ENCODE peak calls at places on chromosomes 5 and 9, in seven cellular contexts. One of them, this sample, is unnamed.

GRCh38 chr5:106454651-106455415 is 1215.9 kb downstream of the EFNA5 start:
- DNase-seq in OCI-LY7: peak
- DNase-seq in activated B cell treated with CpG ODN at 0.5 μM for 24 hours: no peak
- DNase-seq in astrocyte of the cerebellum: peak
- DNase-seq in GM12865: peak
- DNase-seq in endothelial cell: peak
- DNase-seq in Calu3: peak
- DNase-seq in this sample: no peak

GRCh38 chr9:34374905-34375552 is 1.7 kb downstream of the MYORG start:
- DNase-seq in OCI-LY7: peak
- DNase-seq in activated B cell treated with CpG ODN at 0.5 μM for 24 hours: no peak
- DNase-seq in astrocyte of the cerebellum: no peak
- DNase-seq in GM12865: no peak
- DNase-seq in endothelial cell: no peak
- DNase-seq in Calu3: peak
- DNase-seq in this sample: no peak

GRCh38 chr5:111159845-111160244 is 64.3 kb upstream of the CAMK4 start:
- DNase-seq in OCI-LY7: no peak
- DNase-seq in activated B cell treated with CpG ODN at 0.5 μM for 24 hours: no peak
- DNase-seq in astrocyte of the cerebellum: no peak
- DNase-seq in GM12865: peak
- DNase-seq in endothelial cell: no peak
- DNase-seq in Calu3: no peak
- DNase-seq in this sample: no peak

GRCh38 chr9:85377751-85378289 is 363.9 kb downstream of the AGTPBP1 start:
- DNase-seq in OCI-LY7: no peak
- DNase-seq in activated B cell treated with CpG ODN at 0.5 μM for 24 hours: no peak
- DNase-seq in astrocyte of the cerebellum: peak
- DNase-seq in GM12865: peak
- DNase-seq in endothelial cell: no peak
- DNase-seq in Calu3: no peak
- DNase-seq in this sample: no peak

GRCh38 chr9:134301387-134302129 is 24.7 kb upstream of the RXRA start:
- DNase-seq in OCI-LY7: no peak
- DNase-seq in activated B cell treated with CpG ODN at 0.5 μM for 24 hours: no peak
- DNase-seq in astrocyte of the cerebellum: no peak
- DNase-seq in GM12865: peak
- DNase-seq in endothelial cell: no peak
- DNase-seq in Calu3: no peak
- DNase-seq in this sample: no peak

GRCh38 chr5:141758316-141758965 is 76.4 kb upstream of the ARAP3 start:
- DNase-seq in OCI-LY7: no peak
- DNase-seq in activated B cell treated with CpG ODN at 0.5 μM for 24 hours: no peak
- DNase-seq in astrocyte of the cerebellum: no peak
- DNase-seq in GM12865: no peak
- DNase-seq in endothelial cell: no peak
- DNase-seq in Calu3: peak
- DNase-seq in this sample: no peak

GRCh38 chr5:176507911-176508310 is 29.3 kb downstream of the RNF44 start:
- DNase-seq in OCI-LY7: no peak
- DNase-seq in activated B cell treated with CpG ODN at 0.5 μM for 24 hours: no peak
- DNase-seq in astrocyte of the cerebellum: no peak
- DNase-seq in GM12865: no peak
- DNase-seq in endothelial cell: no peak
- DNase-seq in Calu3: no peak
- DNase-seq in this sample: no peak

GRCh38 chr5:132209131-132209530 is 18.5 kb downstream of the P4HA2 start:
- DNase-seq in OCI-LY7: no peak
- DNase-seq in activated B cell treated with CpG ODN at 0.5 μM for 24 hours: no peak
- DNase-seq in astrocyte of the cerebellum: peak
- DNase-seq in GM12865: no peak
- DNase-seq in endothelial cell: no peak
- DNase-seq in Calu3: no peak
- DNase-seq in this sample: no peak

GRCh38 chr5:124841829-124842712 is 95.6 kb upstream of the ZNF608 start:
- DNase-seq in OCI-LY7: no peak
- DNase-seq in activated B cell treated with CpG ODN at 0.5 μM for 24 hours: no peak
- DNase-seq in astrocyte of the cerebellum: peak
- DNase-seq in GM12865: no peak
- DNase-seq in endothelial cell: no peak
- DNase-seq in Calu3: no peak
- DNase-seq in this sample: no peak

GRCh38 chr9:127870887-127871286 is 6.6 kb downstream of the AK1 start:
- DNase-seq in OCI-LY7: no peak
- DNase-seq in activated B cell treated with CpG ODN at 0.5 μM for 24 hours: no peak
- DNase-seq in astrocyte of the cerebellum: no peak
- DNase-seq in GM12865: no peak
- DNase-seq in endothelial cell: no peak
- DNase-seq in Calu3: no peak
- DNase-seq in this sample: no peak

GRCh38 chr9:91047993-91048607 is 246.5 kb downstream of the SYK start:
- DNase-seq in OCI-LY7: no peak
- DNase-seq in activated B cell treated with CpG ODN at 0.5 μM for 24 hours: no peak
- DNase-seq in astrocyte of the cerebellum: no peak
- DNase-seq in GM12865: peak
- DNase-seq in endothelial cell: no peak
- DNase-seq in Calu3: no peak
- DNase-seq in this sample: peak

GRCh38 chr5:111532873-111533272 is 20.5 kb upstream of the STARD4 start:
- DNase-seq in OCI-LY7: no peak
- DNase-seq in activated B cell treated with CpG ODN at 0.5 μM for 24 hours: no peak
- DNase-seq in astrocyte of the cerebellum: no peak
- DNase-seq in GM12865: no peak
- DNase-seq in endothelial cell: no peak
- DNase-seq in Calu3: no peak
- DNase-seq in this sample: no peak

GRCh38 chr5:132260714-132261615 is 3.5 kb downstream of the PDLIM4 start:
- DNase-seq in OCI-LY7: no peak
- DNase-seq in activated B cell treated with CpG ODN at 0.5 μM for 24 hours: no peak
- DNase-seq in astrocyte of the cerebellum: peak
- DNase-seq in GM12865: peak
- DNase-seq in endothelial cell: peak
- DNase-seq in Calu3: peak
- DNase-seq in this sample: peak

GRCh38 chr5:172133359-172134029 is 54.5 kb downstream of the STK10 start:
- DNase-seq in OCI-LY7: no peak
- DNase-seq in activated B cell treated with CpG ODN at 0.5 μM for 24 hours: no peak
- DNase-seq in astrocyte of the cerebellum: peak
- DNase-seq in GM12865: no peak
- DNase-seq in endothelial cell: no peak
- DNase-seq in Calu3: no peak
- DNase-seq in this sample: no peak

GRCh38 chr5:63648376-63648775 is 313.9 kb downstream of the HTR1A start:
- DNase-seq in OCI-LY7: no peak
- DNase-seq in activated B cell treated with CpG ODN at 0.5 μM for 24 hours: no peak
- DNase-seq in astrocyte of the cerebellum: no peak
- DNase-seq in GM12865: no peak
- DNase-seq in endothelial cell: no peak
- DNase-seq in Calu3: no peak
- DNase-seq in this sample: no peak

GRCh38 chr5:72848474-72849428 is 32.3 kb downstream of the TNPO1 start:
- DNase-seq in OCI-LY7: peak
- DNase-seq in activated B cell treated with CpG ODN at 0.5 μM for 24 hours: peak
- DNase-seq in astrocyte of the cerebellum: no peak
- DNase-seq in GM12865: peak
- DNase-seq in endothelial cell: peak
- DNase-seq in Calu3: peak
- DNase-seq in this sample: peak

GRCh38 chr5:43041669-43042175 is 1.6 kb upstream of the ANXA2R start:
- DNase-seq in OCI-LY7: peak
- DNase-seq in activated B cell treated with CpG ODN at 0.5 μM for 24 hours: no peak
- DNase-seq in astrocyte of the cerebellum: no peak
- DNase-seq in GM12865: peak
- DNase-seq in endothelial cell: peak
- DNase-seq in Calu3: peak
- DNase-seq in this sample: no peak

GRCh38 chr9:87786876-87787275 is 61.0 kb downstream of the CTSL start:
- DNase-seq in OCI-LY7: no peak
- DNase-seq in activated B cell treated with CpG ODN at 0.5 μM for 24 hours: no peak
- DNase-seq in astrocyte of the cerebellum: no peak
- DNase-seq in GM12865: no peak
- DNase-seq in endothelial cell: no peak
- DNase-seq in Calu3: no peak
- DNase-seq in this sample: no peak

GRCh38 chr5:35436441-35437057 is 181.1 kb upstream of the SPEF2 start:
- DNase-seq in OCI-LY7: peak
- DNase-seq in activated B cell treated with CpG ODN at 0.5 μM for 24 hours: no peak
- DNase-seq in astrocyte of the cerebellum: peak
- DNase-seq in GM12865: peak
- DNase-seq in endothelial cell: peak
- DNase-seq in Calu3: no peak
- DNase-seq in this sample: no peak

DNA sequence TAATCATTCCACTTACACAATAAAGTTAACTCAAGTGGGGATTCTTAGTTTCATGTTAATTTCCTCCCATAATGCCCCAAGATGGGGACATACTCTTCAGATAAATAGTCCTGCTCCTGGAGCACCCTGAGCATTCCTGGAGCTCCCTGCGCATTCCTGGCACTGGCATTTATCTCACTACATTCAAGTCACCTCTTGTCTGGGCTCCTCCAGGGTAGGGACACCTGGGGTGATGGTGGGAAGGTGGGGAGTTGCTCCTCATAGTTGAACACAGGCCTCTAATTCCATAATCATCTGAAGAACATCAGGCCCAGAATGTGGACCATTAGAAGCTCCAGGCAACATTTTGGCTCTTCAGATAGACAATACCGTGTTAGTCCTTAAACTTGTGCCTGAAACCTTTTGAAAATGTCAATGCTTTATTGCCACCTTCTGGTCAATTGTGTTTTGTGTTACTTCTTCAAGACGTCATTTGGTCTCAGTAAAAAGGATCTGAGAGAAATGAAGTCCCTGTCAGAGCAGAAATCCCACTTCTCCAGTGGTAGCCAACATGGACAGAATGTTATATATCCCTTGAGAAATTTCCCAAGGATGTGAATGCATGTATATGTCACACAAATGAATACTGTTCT is 14.2 kb upstream of the AGGF1 start:
- DNase-seq in OCI-LY7: peak
- DNase-seq in activated B cell treated with CpG ODN at 0.5 μM for 24 hours: no peak
- DNase-seq in astrocyte of the cerebellum: peak
- DNase-seq in GM12865: peak
- DNase-seq in endothelial cell: no peak
- DNase-seq in Calu3: no peak
- DNase-seq in this sample: no peak
- TF ChIP-seq CTCF in OCI-LY7: peak
- TF ChIP-seq CTCF in activated B cell treated with CpG ODN at 0.5 μM for 24 hours: no peak
- TF ChIP-seq CTCF in astrocyte of the cerebellum: peak
- TF ChIP-seq CTCF in GM12865: peak
- TF ChIP-seq CTCF in endothelial cell: no peak
- TF ChIP-seq CTCF in Calu3: peak
- TF ChIP-seq CTCF in this sample: peak

GRCh38 chr5:138468966-138469539 is 3.8 kb downstream of the EGR1 start:
- DNase-seq in OCI-LY7: no peak
- DNase-seq in activated B cell treated with CpG ODN at 0.5 μM for 24 hours: no peak
- DNase-seq in astrocyte of the cerebellum: peak
- DNase-seq in GM12865: no peak
- DNase-seq in endothelial cell: no peak
- DNase-seq in Calu3: no peak
- DNase-seq in this sample: no peak
- TF ChIP-seq CTCF in OCI-LY7: no peak
- TF ChIP-seq CTCF in activated B cell treated with CpG ODN at 0.5 μM for 24 hours: no peak
- TF ChIP-seq CTCF in astrocyte of the cerebellum: no peak
- TF ChIP-seq CTCF in GM12865: no peak
- TF ChIP-seq CTCF in endothelial cell: no peak
- TF ChIP-seq CTCF in Calu3: no peak
- TF ChIP-seq CTCF in this sample: no peak

GRCh38 chr9:125119643-125120286 is 23.6 kb downstream of the SCAI start:
- DNase-seq in OCI-LY7: peak
- DNase-seq in activated B cell treated with CpG ODN at 0.5 μM for 24 hours: no peak
- DNase-seq in astrocyte of the cerebellum: no peak
- DNase-seq in GM12865: no peak
- DNase-seq in endothelial cell: no peak
- DNase-seq in Calu3: no peak
- DNase-seq in this sample: no peak
- TF ChIP-seq CTCF in OCI-LY7: peak
- TF ChIP-seq CTCF in activated B cell treated with CpG ODN at 0.5 μM for 24 hours: no peak
- TF ChIP-seq CTCF in astrocyte of the cerebellum: no peak
- TF ChIP-seq CTCF in GM12865: no peak
- TF ChIP-seq CTCF in endothelial cell: no peak
- TF ChIP-seq CTCF in Calu3: no peak
- TF ChIP-seq CTCF in this sample: no peak

DNA sequence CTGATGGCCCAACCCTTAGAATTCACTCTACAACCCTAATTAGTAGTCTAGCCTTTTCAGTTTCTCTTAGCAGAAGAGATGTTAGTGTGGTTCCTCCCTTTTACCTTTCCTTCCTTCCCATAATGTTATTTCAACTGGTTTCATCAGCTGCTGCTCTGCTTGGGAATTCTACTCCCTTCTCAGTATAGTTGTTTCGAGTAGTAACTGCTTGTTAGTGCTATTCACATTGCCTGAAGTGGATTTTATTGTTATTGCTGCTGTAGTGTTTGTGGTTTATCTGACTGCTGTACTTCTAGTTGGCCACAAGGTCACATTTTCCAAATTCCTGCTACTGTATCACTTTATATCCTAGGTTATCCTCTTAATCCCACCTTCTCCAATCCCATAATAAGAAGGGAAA is 29.7 kb downstream of the SMIM15 start:
- DNase-seq in OCI-LY7: no peak
- DNase-seq in activated B cell treated with CpG ODN at 0.5 μM for 24 hours: no peak
- DNase-seq in astrocyte of the cerebellum: peak
- DNase-seq in GM12865: no peak
- DNase-seq in endothelial cell: no peak
- DNase-seq in Calu3: no peak
- DNase-seq in this sample: no peak
- TF ChIP-seq CTCF in OCI-LY7: no peak
- TF ChIP-seq CTCF in activated B cell treated with CpG ODN at 0.5 μM for 24 hours: no peak
- TF ChIP-seq CTCF in astrocyte of the cerebellum: no peak
- TF ChIP-seq CTCF in GM12865: no peak
- TF ChIP-seq CTCF in endothelial cell: no peak
- TF ChIP-seq CTCF in Calu3: no peak
- TF ChIP-seq CTCF in this sample: peak

DNA sequence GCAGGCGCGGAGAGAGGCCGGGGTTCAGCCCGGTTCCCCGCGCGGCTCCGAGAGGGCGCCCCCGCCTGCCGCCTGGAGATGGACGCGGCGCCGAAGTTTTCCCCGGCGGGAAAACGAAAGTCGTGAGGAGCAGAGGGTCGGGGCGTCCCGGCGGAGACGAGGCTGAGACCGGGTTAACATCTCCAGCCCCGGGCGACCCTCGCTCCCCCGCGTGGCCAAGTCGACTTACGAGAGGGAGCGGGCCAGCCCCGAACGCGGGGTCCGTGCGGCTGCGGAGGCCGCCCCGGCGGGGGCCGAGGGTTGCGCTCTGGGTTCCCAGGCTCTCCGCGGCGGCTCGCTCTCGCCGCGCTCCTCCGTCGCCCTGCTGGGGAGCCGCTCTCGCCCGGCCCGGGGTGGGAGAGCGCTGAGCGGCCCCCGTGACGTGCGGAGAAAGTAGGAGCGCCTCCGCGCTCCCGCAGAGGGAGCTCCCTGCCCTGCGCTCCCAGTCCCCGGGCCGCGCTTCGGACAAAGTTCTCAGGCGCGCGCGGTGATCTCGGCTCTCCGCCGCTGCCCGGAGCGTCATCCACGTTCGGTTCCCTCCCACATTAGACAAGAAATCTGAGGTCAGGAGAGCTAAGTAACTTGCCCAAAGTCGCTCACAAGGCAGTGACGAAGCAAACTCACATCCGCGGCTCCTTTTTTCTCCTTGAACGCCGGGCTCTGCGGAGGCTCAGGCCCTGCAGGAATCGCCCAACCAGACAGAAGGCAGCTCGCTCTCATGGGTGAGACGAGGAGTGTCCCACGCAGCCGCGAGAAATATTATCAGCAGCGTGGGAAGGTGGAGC is 1.1 kb upstream of the GCNT4 start:
- DNase-seq in OCI-LY7: no peak
- DNase-seq in activated B cell treated with CpG ODN at 0.5 μM for 24 hours: no peak
- DNase-seq in astrocyte of the cerebellum: no peak
- DNase-seq in GM12865: peak
- DNase-seq in endothelial cell: peak
- DNase-seq in Calu3: peak
- DNase-seq in this sample: peak
- TF ChIP-seq CTCF in OCI-LY7: no peak
- TF ChIP-seq CTCF in activated B cell treated with CpG ODN at 0.5 μM for 24 hours: no peak
- TF ChIP-seq CTCF in astrocyte of the cerebellum: no peak
- TF ChIP-seq CTCF in GM12865: no peak
- TF ChIP-seq CTCF in endothelial cell: peak
- TF ChIP-seq CTCF in Calu3: no peak
- TF ChIP-seq CTCF in this sample: peak

This sample was measured in type B pancreatic cell.